ENCODE peak calls at places on chromosomes 16 and 17, in six cellular contexts. P is neuronal stem cell, Q is mesenchymal stem cell, X is H1, V is H9, A is trophoblast cell. Z is an unnamed sample.

GRCh38 chr16:57539072-57539796 is 2.9 kb upstream of the CCDC102A start:
- DNase-seq in P (no peak), Q (no peak), X (no peak), V (no peak), A (no peak), Z (no peak)

GRCh38 chr17:63544467-63545301 is 5.6 kb upstream of the DCAF7 start:
- DNase-seq in P (no peak), Q (no peak), X (no peak), V (peak), A (no peak), Z (no peak)

GRCh38 chr17:2222901-2223616 is 80.5 kb downstream of the SMG6 start:
- DNase-seq in P (no peak), Q (peak), X (no peak), V (no peak), A (no peak), Z (peak)

GRCh38 chr16:75789237-75789636 is 62.9 kb upstream of the CPHXL start:
- DNase-seq in P (peak), Q (peak), X (no peak), V (no peak), A (peak), Z (peak)

GRCh38 chr17:68512247-68512966 is at the start of gene PRKAR1A:
- DNase-seq in P (peak), Q (peak), X (peak), V (peak), A (peak), Z (peak)

GRCh38 chr17:57574040-57574513 is 171.0 kb downstream of the CCDC182 start:
- DNase-seq in P (no peak), Q (no peak), X (no peak), V (no peak), A (no peak), Z (peak)

GRCh38 chr17:4175921-4176802 is 33.2 kb downstream of the CYB5D2 start:
- DNase-seq in P (no peak), Q (no peak), X (no peak), V (no peak), A (peak), Z (peak)

GRCh38 chr17:38419508-38419981 is 8.7 kb upstream of the ARHGAP23 start:
- DNase-seq in P (no peak), Q (no peak), X (no peak), V (peak), A (no peak), Z (no peak)

GRCh38 chr17:34420254-34420766 is 57.3 kb upstream of the CCL1 start:
- DNase-seq in P (peak), Q (peak), X (peak), V (peak), A (peak), Z (peak)

GRCh38 chr16:10889880-10890279 is 12.9 kb downstream of the CIITA start:
- DNase-seq in P (no peak), Q (no peak), X (no peak), V (no peak), A (no peak), Z (no peak)

GRCh38 chr16:82481455-82481854 is 145.3 kb upstream of the CDH13 start:
- DNase-seq in P (no peak), Q (peak), X (no peak), V (no peak), A (no peak), Z (peak)

DNA sequence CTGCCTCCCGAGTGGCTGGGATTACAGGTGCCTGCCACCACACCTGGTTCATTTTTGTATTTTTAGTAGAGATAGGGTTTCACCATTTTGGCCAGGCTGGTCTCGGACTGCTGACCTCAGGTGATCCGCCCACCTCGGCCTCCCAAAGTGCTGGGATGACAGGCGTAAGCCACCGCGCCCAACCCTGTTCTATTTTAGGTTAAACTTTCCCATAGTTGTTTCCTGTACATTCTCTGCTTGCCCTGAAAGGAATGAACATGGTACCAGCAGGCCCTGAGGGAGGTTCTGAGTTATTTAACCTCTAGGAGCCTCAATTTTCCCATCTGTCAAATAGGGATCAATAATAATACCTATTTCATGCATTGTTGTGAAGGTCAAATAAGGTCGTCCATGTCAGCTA is 11.0 kb upstream of the CDH5 start:
- DNase-seq in P (no peak), Q (no peak), X (no peak), V (no peak), A (peak), Z (no peak)
- H4K91ac ChIP-seq in P (no peak), Q (no peak), X (no peak), V (no peak), A (no peak), Z (no peak)

GRCh38 chr17:48728232-48729231 is at the start of gene HOXB13:
- DNase-seq in P (no peak), Q (peak), X (no peak), V (peak), A (peak), Z (peak)
- H4K91ac ChIP-seq in P (no peak), Q (peak), X (no peak), V (no peak), A (no peak), Z (no peak)

GRCh38 chr17:75940727-75941441 is at the start of gene FBF1:
- DNase-seq in P (peak), Q (peak), X (peak), V (peak), A (peak), Z (peak)
- H4K91ac ChIP-seq in P (no peak), Q (peak), X (peak), V (no peak), A (peak), Z (peak)

DNA sequence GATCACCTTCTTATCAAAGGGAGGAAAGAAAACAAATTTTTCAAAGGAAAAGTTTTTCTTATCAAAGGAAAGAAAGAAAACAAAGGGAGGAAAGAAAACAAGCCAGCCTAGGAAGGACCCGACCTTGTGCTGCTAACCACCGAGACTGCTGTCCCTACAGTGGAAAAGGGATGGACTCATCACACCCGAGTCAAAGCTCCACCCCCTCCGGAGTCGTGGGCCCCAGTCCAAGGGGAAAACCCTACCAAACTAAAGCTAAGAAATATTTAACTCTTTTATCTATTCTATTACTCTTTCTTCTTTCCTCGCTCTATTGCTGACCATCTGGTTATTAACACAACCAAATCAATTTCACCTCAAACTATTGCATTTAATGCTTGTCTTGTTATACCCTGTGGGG is 6.1 kb upstream of the ENDOV start:
- DNase-seq in P (no peak), Q (no peak), X (no peak), V (no peak), A (no peak), Z (no peak)
- H4K91ac ChIP-seq in P (no peak), Q (no peak), X (no peak), V (no peak), A (no peak), Z (no peak)

GRCh38 chr17:39462644-39463375 is 1.5 kb downstream of the CDK12 start:
- DNase-seq in P (no peak), Q (peak), X (no peak), V (no peak), A (no peak), Z (peak)
- H4K91ac ChIP-seq in P (no peak), Q (no peak), X (no peak), V (no peak), A (peak), Z (peak)